ENCODE peak calls at places on chromosomes 16 and 17, in nine cellular contexts. One of them, this sample, is unnamed.

GRCh38 chr16:35195864-35196216 is 1736.4 kb downstream of the TP53TG3F start:
- DNase-seq in effector memory CD4-positive, alpha-beta T cell: no peak
- DNase-seq in ascending aorta: no peak
- DNase-seq in psoas muscle: no peak
- DNase-seq in fibroblast of villous mesenchyme: no peak
- DNase-seq in AG04450: no peak
- DNase-seq in Peyer's patch: no peak
- DNase-seq in BJ: no peak
- DNase-seq in CD8-positive, alpha-beta memory T cell: no peak
- DNase-seq in this sample: no peak

GRCh38 chr17:57372156-57372555 is 115.8 kb downstream of the MSI2 start:
- DNase-seq in psoas muscle: no peak
- DNase-seq in effector memory CD4-positive, alpha-beta T cell: no peak
- DNase-seq in fibroblast of villous mesenchyme: peak
- DNase-seq in AG04450: no peak
- DNase-seq in ascending aorta: no peak
- DNase-seq in BJ: no peak
- DNase-seq in Peyer's patch: no peak
- DNase-seq in CD8-positive, alpha-beta memory T cell: no peak
- DNase-seq in this sample: no peak

GRCh38 chr16:50593410-50594139 is 45.4 kb downstream of the NKD1 start:
- DNase-seq in Peyer's patch: no peak
- DNase-seq in ascending aorta: no peak
- DNase-seq in CD8-positive, alpha-beta memory T cell: no peak
- DNase-seq in fibroblast of villous mesenchyme: peak
- DNase-seq in BJ: no peak
- DNase-seq in effector memory CD4-positive, alpha-beta T cell: no peak
- DNase-seq in psoas muscle: no peak
- DNase-seq in AG04450: no peak
- DNase-seq in this sample: no peak

GRCh38 chr16:67283826-67284555 is 4.7 kb downstream of the PLEKHG4 start:
- DNase-seq in CD8-positive, alpha-beta memory T cell: no peak
- DNase-seq in effector memory CD4-positive, alpha-beta T cell: no peak
- DNase-seq in BJ: no peak
- DNase-seq in Peyer's patch: no peak
- DNase-seq in psoas muscle: no peak
- DNase-seq in fibroblast of villous mesenchyme: no peak
- DNase-seq in AG04450: no peak
- DNase-seq in ascending aorta: no peak
- DNase-seq in this sample: no peak

GRCh38 chr17:67636841-67637240 is 80.9 kb upstream of the NOL11 start:
- DNase-seq in BJ: no peak
- DNase-seq in ascending aorta: no peak
- DNase-seq in Peyer's patch: no peak
- DNase-seq in psoas muscle: no peak
- DNase-seq in CD8-positive, alpha-beta memory T cell: no peak
- DNase-seq in fibroblast of villous mesenchyme: no peak
- DNase-seq in AG04450: no peak
- DNase-seq in effector memory CD4-positive, alpha-beta T cell: no peak
- DNase-seq in this sample: no peak

GRCh38 chr16:11585460-11586374 is 1.0 kb downstream of the LITAF start:
- DNase-seq in fibroblast of villous mesenchyme: peak
- DNase-seq in BJ: no peak
- DNase-seq in AG04450: no peak
- DNase-seq in Peyer's patch: peak
- DNase-seq in CD8-positive, alpha-beta memory T cell: no peak
- DNase-seq in ascending aorta: no peak
- DNase-seq in effector memory CD4-positive, alpha-beta T cell: no peak
- DNase-seq in psoas muscle: no peak
- DNase-seq in this sample: no peak

GRCh38 chr17:64262125-64262421 is 987 bp downstream of the TEX2 start:
- DNase-seq in ascending aorta: no peak
- DNase-seq in psoas muscle: no peak
- DNase-seq in AG04450: no peak
- DNase-seq in effector memory CD4-positive, alpha-beta T cell: no peak
- DNase-seq in CD8-positive, alpha-beta memory T cell: no peak
- DNase-seq in Peyer's patch: no peak
- DNase-seq in BJ: no peak
- DNase-seq in fibroblast of villous mesenchyme: no peak
- DNase-seq in this sample: no peak

GRCh38 chr17:18356624-18357023 is 6.7 kb downstream of the SHMT1 start:
- DNase-seq in fibroblast of villous mesenchyme: peak
- DNase-seq in Peyer's patch: no peak
- DNase-seq in ascending aorta: no peak
- DNase-seq in psoas muscle: no peak
- DNase-seq in effector memory CD4-positive, alpha-beta T cell: no peak
- DNase-seq in BJ: peak
- DNase-seq in CD8-positive, alpha-beta memory T cell: no peak
- DNase-seq in AG04450: peak
- DNase-seq in this sample: peak

GRCh38 chr16:23359092-23359760 is 57.1 kb downstream of the SCNN1B start:
- DNase-seq in CD8-positive, alpha-beta memory T cell: no peak
- DNase-seq in psoas muscle: no peak
- DNase-seq in Peyer's patch: no peak
- DNase-seq in AG04450: no peak
- DNase-seq in BJ: no peak
- DNase-seq in effector memory CD4-positive, alpha-beta T cell: no peak
- DNase-seq in fibroblast of villous mesenchyme: no peak
- DNase-seq in ascending aorta: no peak
- DNase-seq in this sample: no peak

GRCh38 chr17:50916708-50917417 is 50.7 kb upstream of the TOB1 start:
- DNase-seq in CD8-positive, alpha-beta memory T cell: no peak
- DNase-seq in fibroblast of villous mesenchyme: no peak
- DNase-seq in ascending aorta: no peak
- DNase-seq in psoas muscle: no peak
- DNase-seq in Peyer's patch: no peak
- DNase-seq in effector memory CD4-positive, alpha-beta T cell: no peak
- DNase-seq in AG04450: no peak
- DNase-seq in BJ: no peak
- DNase-seq in this sample: no peak

GRCh38 chr17:40362696-40363479 is 1.6 kb downstream of the GJD3 start:
- DNase-seq in effector memory CD4-positive, alpha-beta T cell: peak
- DNase-seq in Peyer's patch: peak
- DNase-seq in fibroblast of villous mesenchyme: peak
- DNase-seq in AG04450: no peak
- DNase-seq in BJ: no peak
- DNase-seq in psoas muscle: peak
- DNase-seq in CD8-positive, alpha-beta memory T cell: peak
- DNase-seq in ascending aorta: no peak
- DNase-seq in this sample: no peak

GRCh38 chr17:65417406-65418221 is 143.8 kb downstream of the AXIN2 start:
- DNase-seq in AG04450: no peak
- DNase-seq in fibroblast of villous mesenchyme: peak
- DNase-seq in Peyer's patch: no peak
- DNase-seq in psoas muscle: no peak
- DNase-seq in CD8-positive, alpha-beta memory T cell: no peak
- DNase-seq in effector memory CD4-positive, alpha-beta T cell: no peak
- DNase-seq in ascending aorta: no peak
- DNase-seq in BJ: peak
- DNase-seq in this sample: no peak

GRCh38 chr17:12830692-12831363 is 41.5 kb downstream of the ARHGAP44 start:
- DNase-seq in ascending aorta: no peak
- DNase-seq in effector memory CD4-positive, alpha-beta T cell: no peak
- DNase-seq in AG04450: no peak
- DNase-seq in fibroblast of villous mesenchyme: no peak
- DNase-seq in Peyer's patch: no peak
- DNase-seq in psoas muscle: no peak
- DNase-seq in BJ: no peak
- DNase-seq in CD8-positive, alpha-beta memory T cell: no peak
- DNase-seq in this sample: no peak

GRCh38 chr16:14111713-14112538 is 40.8 kb downstream of the MRTFB start:
- DNase-seq in ascending aorta: no peak
- DNase-seq in AG04450: no peak
- DNase-seq in fibroblast of villous mesenchyme: no peak
- DNase-seq in psoas muscle: peak
- DNase-seq in effector memory CD4-positive, alpha-beta T cell: no peak
- DNase-seq in CD8-positive, alpha-beta memory T cell: no peak
- DNase-seq in Peyer's patch: no peak
- DNase-seq in BJ: no peak
- DNase-seq in this sample: no peak

GRCh38 chr16:67388591-67388990 is 4.7 kb downstream of the TPPP3 start:
- DNase-seq in AG04450: no peak
- DNase-seq in CD8-positive, alpha-beta memory T cell: no peak
- DNase-seq in Peyer's patch: no peak
- DNase-seq in effector memory CD4-positive, alpha-beta T cell: no peak
- DNase-seq in ascending aorta: no peak
- DNase-seq in fibroblast of villous mesenchyme: no peak
- DNase-seq in psoas muscle: no peak
- DNase-seq in BJ: no peak
- DNase-seq in this sample: no peak

GRCh38 chr17:52158450-52159042 is at the start of gene CA10:
- DNase-seq in Peyer's patch: no peak
- DNase-seq in CD8-positive, alpha-beta memory T cell: no peak
- DNase-seq in fibroblast of villous mesenchyme: no peak
- DNase-seq in psoas muscle: no peak
- DNase-seq in effector memory CD4-positive, alpha-beta T cell: no peak
- DNase-seq in ascending aorta: no peak
- DNase-seq in BJ: no peak
- DNase-seq in AG04450: no peak
- DNase-seq in this sample: no peak

GRCh38 chr17:324151-324571 is 28.4 kb downstream of the RPH3AL start:
- DNase-seq in fibroblast of villous mesenchyme: no peak
- DNase-seq in psoas muscle: no peak
- DNase-seq in AG04450: no peak
- DNase-seq in ascending aorta: no peak
- DNase-seq in BJ: no peak
- DNase-seq in CD8-positive, alpha-beta memory T cell: no peak
- DNase-seq in Peyer's patch: no peak
- DNase-seq in effector memory CD4-positive, alpha-beta T cell: no peak
- DNase-seq in this sample: no peak

GRCh38 chr17:31050948-31051347 is 43.8 kb upstream of the NF1 start:
- DNase-seq in psoas muscle: no peak
- DNase-seq in Peyer's patch: no peak
- DNase-seq in AG04450: no peak
- DNase-seq in ascending aorta: no peak
- DNase-seq in CD8-positive, alpha-beta memory T cell: no peak
- DNase-seq in BJ: no peak
- DNase-seq in fibroblast of villous mesenchyme: no peak
- DNase-seq in effector memory CD4-positive, alpha-beta T cell: no peak
- DNase-seq in this sample: no peak

GRCh38 chr17:55448681-55449080 is 27.0 kb upstream of the MMD start:
- DNase-seq in effector memory CD4-positive, alpha-beta T cell: no peak
- DNase-seq in BJ: no peak
- DNase-seq in AG04450: peak
- DNase-seq in psoas muscle: no peak
- DNase-seq in fibroblast of villous mesenchyme: peak
- DNase-seq in Peyer's patch: no peak
- DNase-seq in CD8-positive, alpha-beta memory T cell: no peak
- DNase-seq in ascending aorta: no peak
- DNase-seq in this sample: peak

GRCh38 chr17:47686661-47687327 is 7.2 kb upstream of the TBKBP1 start:
- DNase-seq in fibroblast of villous mesenchyme: peak
- DNase-seq in effector memory CD4-positive, alpha-beta T cell: no peak
- DNase-seq in Peyer's patch: no peak
- DNase-seq in CD8-positive, alpha-beta memory T cell: no peak
- DNase-seq in AG04450: no peak
- DNase-seq in psoas muscle: no peak
- DNase-seq in ascending aorta: no peak
- DNase-seq in BJ: no peak
- DNase-seq in this sample: no peak

GRCh38 chr17:45311762-45312476 is 4.9 kb downstream of the MAP3K14 start:
- DNase-seq in BJ: no peak
- DNase-seq in ascending aorta: no peak
- DNase-seq in AG04450: no peak
- DNase-seq in CD8-positive, alpha-beta memory T cell: peak
- DNase-seq in fibroblast of villous mesenchyme: peak
- DNase-seq in Peyer's patch: peak
- DNase-seq in psoas muscle: peak
- DNase-seq in effector memory CD4-positive, alpha-beta T cell: peak
- DNase-seq in this sample: no peak
- H3K4me3 ChIP-seq in BJ: no peak
- H3K4me3 ChIP-seq in ascending aorta: peak
- H3K4me3 ChIP-seq in AG04450: no peak
- H3K4me3 ChIP-seq in CD8-positive, alpha-beta memory T cell: peak
- H3K4me3 ChIP-seq in fibroblast of villous mesenchyme: peak
- H3K4me3 ChIP-seq in Peyer's patch: peak
- H3K4me3 ChIP-seq in psoas muscle: peak
- H3K4me3 ChIP-seq in effector memory CD4-positive, alpha-beta T cell: peak
- H3K4me3 ChIP-seq in this sample: no peak

DNA sequence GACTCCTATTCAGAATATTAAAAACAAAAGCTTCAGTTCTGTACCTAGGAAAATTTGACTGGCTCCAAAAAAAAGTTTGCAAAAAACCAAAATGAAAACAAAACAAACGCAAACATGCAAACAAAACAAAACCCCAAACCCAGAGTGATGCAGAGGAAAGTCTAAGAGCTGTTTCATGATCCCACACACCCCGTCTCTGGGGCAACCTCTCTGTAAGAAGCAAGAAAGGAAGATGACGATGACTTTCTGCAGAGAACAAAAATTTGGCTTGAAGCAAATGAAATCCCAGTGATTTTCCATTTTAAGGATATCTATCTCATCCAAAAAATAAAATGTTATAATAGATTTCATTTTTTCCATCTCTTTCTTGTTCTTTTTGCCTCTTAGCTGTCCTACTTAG is 181.1 kb downstream of the XYLT1 start:
- DNase-seq in Peyer's patch: no peak
- DNase-seq in fibroblast of villous mesenchyme: no peak
- DNase-seq in ascending aorta: no peak
- DNase-seq in BJ: no peak
- DNase-seq in effector memory CD4-positive, alpha-beta T cell: no peak
- DNase-seq in psoas muscle: no peak
- DNase-seq in CD8-positive, alpha-beta memory T cell: no peak
- DNase-seq in AG04450: no peak
- DNase-seq in this sample: no peak
- H3K4me3 ChIP-seq in Peyer's patch: no peak
- H3K4me3 ChIP-seq in fibroblast of villous mesenchyme: no peak
- H3K4me3 ChIP-seq in ascending aorta: no peak
- H3K4me3 ChIP-seq in BJ: no peak
- H3K4me3 ChIP-seq in effector memory CD4-positive, alpha-beta T cell: no peak
- H3K4me3 ChIP-seq in psoas muscle: no peak
- H3K4me3 ChIP-seq in CD8-positive, alpha-beta memory T cell: no peak
- H3K4me3 ChIP-seq in AG04450: no peak
- H3K4me3 ChIP-seq in this sample: no peak

DNA sequence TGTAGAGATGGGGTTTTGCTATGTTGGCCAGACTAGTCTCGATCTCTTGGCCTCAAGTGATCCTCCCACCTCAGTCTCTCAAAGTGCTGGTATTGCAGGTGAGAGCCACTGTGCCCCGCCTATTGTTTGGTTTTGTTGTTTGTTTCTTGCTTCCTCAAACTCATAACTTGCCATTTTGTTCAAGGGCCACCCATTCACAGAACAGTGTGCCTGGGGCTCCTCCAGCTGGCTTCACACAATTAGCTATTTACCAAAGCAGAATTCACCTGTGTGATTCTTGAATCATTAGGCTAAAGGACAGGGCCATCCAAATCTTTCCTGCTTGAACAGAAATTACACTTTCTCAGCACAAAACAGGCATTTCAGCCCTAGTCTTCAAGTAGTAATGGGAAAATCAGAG is 7.2 kb downstream of the ABHD15 start:
- DNase-seq in ascending aorta: no peak
- DNase-seq in BJ: no peak
- DNase-seq in Peyer's patch: no peak
- DNase-seq in psoas muscle: no peak
- DNase-seq in fibroblast of villous mesenchyme: no peak
- DNase-seq in AG04450: no peak
- DNase-seq in CD8-positive, alpha-beta memory T cell: no peak
- DNase-seq in effector memory CD4-positive, alpha-beta T cell: no peak
- DNase-seq in this sample: no peak
- H3K4me3 ChIP-seq in ascending aorta: no peak
- H3K4me3 ChIP-seq in BJ: no peak
- H3K4me3 ChIP-seq in Peyer's patch: no peak
- H3K4me3 ChIP-seq in psoas muscle: no peak
- H3K4me3 ChIP-seq in fibroblast of villous mesenchyme: no peak
- H3K4me3 ChIP-seq in AG04450: no peak
- H3K4me3 ChIP-seq in CD8-positive, alpha-beta memory T cell: no peak
- H3K4me3 ChIP-seq in effector memory CD4-positive, alpha-beta T cell: no peak
- H3K4me3 ChIP-seq in this sample: no peak

GRCh38 chr17:29707212-29707571 is 84.5 kb upstream of the CORO6 start:
- DNase-seq in effector memory CD4-positive, alpha-beta T cell: no peak
- DNase-seq in Peyer's patch: no peak
- DNase-seq in psoas muscle: no peak
- DNase-seq in AG04450: no peak
- DNase-seq in fibroblast of villous mesenchyme: no peak
- DNase-seq in ascending aorta: no peak
- DNase-seq in CD8-positive, alpha-beta memory T cell: no peak
- DNase-seq in BJ: no peak
- DNase-seq in this sample: no peak
- H3K4me3 ChIP-seq in effector memory CD4-positive, alpha-beta T cell: peak
- H3K4me3 ChIP-seq in Peyer's patch: no peak
- H3K4me3 ChIP-seq in psoas muscle: no peak
- H3K4me3 ChIP-seq in AG04450: no peak
- H3K4me3 ChIP-seq in fibroblast of villous mesenchyme: no peak
- H3K4me3 ChIP-seq in ascending aorta: no peak
- H3K4me3 ChIP-seq in CD8-positive, alpha-beta memory T cell: peak
- H3K4me3 ChIP-seq in BJ: no peak
- H3K4me3 ChIP-seq in this sample: no peak